ENCODE peak calls at places on chromosomes 7 and 10, in seven cellular contexts. F, X, N, Y, A, M and Q are unnamed samples.
A peak's percentile ranks its signal among the peaks of the same experiment; 100 is the strongest.

GRCh38 chr7:33940503-33940902 is 35.2 kb downstream of the BMPER start:
- DNase-seq in F (no peak), Y (no peak), M (no peak), X (no peak), A (no peak), N (no peak), Q (no peak)

GRCh38 chr10:5917305-5917704 is 27.3 kb downstream of the FBH1 start:
- DNase-seq in F (no peak), M (no peak), N (no peak), Y (no peak), X (no peak), A (no peak), Q (no peak)

GRCh38 chr10:99906470-99906869 is 103.3 kb downstream of the DNMBP start:
- DNase-seq in A (no peak), Y (peak; percentile 47), X (no peak), M (peak; percentile 90), F (no peak), N (no peak), Q (no peak)

GRCh38 chr7:135753616-135754413 is 5.2 kb upstream of the FAM180A start:
- DNase-seq in M (no peak), A (no peak), F (peak; percentile 53), X (peak; percentile 52), N (no peak), Y (no peak), Q (no peak)

GRCh38 chr7:43303740-43304241 is 191.3 kb downstream of the HECW1 start:
- DNase-seq in N (no peak), Y (peak; percentile 3), M (peak; percentile 12), F (no peak), X (no peak), A (no peak), Q (no peak)

GRCh38 chr10:119654540-119654939 is 3.4 kb downstream of the BAG3 start:
- DNase-seq in Y (no peak), N (no peak), A (no peak), M (no peak), F (no peak), X (no peak), Q (peak; percentile 27)

GRCh38 chr7:138023618-138024333 is 21.9 kb upstream of the CREB3L2 start:
- DNase-seq in F (no peak), X (no peak), Y (no peak), A (no peak), M (no peak), N (peak; percentile 61), Q (no peak)

GRCh38 chr7:128121731-128122576 is 90.7 kb upstream of the LRRC4 start:
- DNase-seq in X (no peak), Y (no peak), A (no peak), M (no peak), N (no peak), F (no peak), Q (no peak)

GRCh38 chr7:120857558-120858298 is at the start of gene TSPAN12:
- DNase-seq in Y (peak; percentile 86), X (peak; percentile 77), A (peak; percentile 91), F (no peak), N (no peak), M (peak; percentile 73), Q (peak; percentile 39)

DNA sequence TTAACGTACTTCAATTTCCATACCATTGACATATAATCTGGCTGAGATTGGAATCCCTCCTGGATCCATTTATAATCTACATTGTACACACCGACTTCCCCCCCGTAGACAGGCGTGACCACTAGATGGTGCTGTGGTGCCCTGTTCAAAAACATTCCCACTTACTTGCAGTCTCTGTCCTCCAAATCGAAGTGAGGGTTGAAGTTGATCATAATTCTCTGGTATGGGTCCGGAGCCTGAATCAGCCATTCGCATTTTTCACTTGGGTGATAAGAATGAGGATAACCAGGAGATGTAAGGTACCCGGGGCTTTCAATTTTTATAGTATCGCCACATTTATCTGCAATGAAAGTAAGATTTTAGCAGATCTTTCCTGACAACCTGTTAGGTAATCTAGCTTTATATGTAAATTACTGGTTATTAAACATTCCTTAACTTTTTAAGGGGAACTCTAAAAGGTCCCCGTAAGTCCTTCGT is 3.9 kb downstream of the NRP1 start:
- DNase-seq in X (peak; percentile 50), N (peak; percentile 13), M (peak; percentile 64), A (peak; percentile 80), Y (peak; percentile 71), F (no peak), Q (peak; percentile 73)
- TF ChIP-seq YY1 in X (no peak), N (peak; percentile 37), M (no peak), A (no peak), Y (no peak), F (no peak), Q (no peak)

GRCh38 chr7:51645298-51645697 is 328.7 kb upstream of the COBL start:
- DNase-seq in N (no peak), A (no peak), Y (no peak), X (peak; percentile 66), M (no peak), F (peak; percentile 23), Q (no peak)

GRCh38 chr7:51640851-51641250 is 324.2 kb upstream of the COBL start:
- DNase-seq in Y (no peak), A (no peak), N (no peak), F (no peak), X (no peak), M (no peak), Q (no peak)

GRCh38 chr7:51647486-51647885 is 330.9 kb upstream of the COBL start:
- DNase-seq in F (no peak), X (no peak), Y (no peak), M (no peak), A (no peak), N (no peak), Q (no peak)

GRCh38 chr7:51645707-51646298 is 329.2 kb upstream of the COBL start:
- DNase-seq in A (no peak), Y (no peak), F (no peak), M (no peak), X (no peak), N (no peak), Q (no peak)

DNA sequence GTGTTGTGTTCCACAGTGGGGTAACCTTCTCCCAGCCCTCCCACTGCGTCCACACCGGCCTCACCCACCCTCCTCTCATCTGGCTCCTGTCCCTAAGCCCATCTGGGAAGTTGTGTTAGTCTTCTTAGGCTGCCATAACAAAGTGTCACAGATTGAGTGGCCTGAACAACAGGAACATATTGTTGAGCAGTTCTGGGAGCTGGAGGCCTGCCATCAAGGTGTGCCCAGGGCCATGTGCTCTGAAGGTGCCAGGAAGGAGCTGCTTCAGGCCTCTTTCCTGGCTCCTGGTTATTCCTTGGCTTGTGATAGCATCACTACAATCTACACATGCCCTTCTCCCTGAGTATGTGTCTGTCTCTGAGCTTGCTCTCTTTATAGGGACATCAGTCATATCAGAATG is 327.6 kb upstream of the COBL start:
- DNase-seq in F (no peak), X (no peak), Y (no peak), M (no peak), A (no peak), N (no peak), Q (no peak)
- TF ChIP-seq YY1 in F (no peak), X (no peak), Y (no peak), M (no peak), A (no peak), N (no peak), Q (no peak)

GRCh38 chr7:18558503-18558902 is 63.0 kb downstream of the HDAC9 start:
- DNase-seq in X (no peak), Y (no peak), A (no peak), M (no peak), F (no peak), N (no peak), Q (no peak)
- TF ChIP-seq YY1 in X (no peak), Y (no peak), A (no peak), M (no peak), F (no peak), N (no peak), Q (no peak)

GRCh38 chr7:2544541-2545188 is 10.7 kb downstream of the BRAT1 start:
- DNase-seq in N (no peak), Y (no peak), A (peak; percentile 49), M (no peak), X (no peak), F (no peak), Q (no peak)
- TF ChIP-seq YY1 in N (no peak), Y (no peak), A (no peak), M (no peak), X (no peak), F (no peak), Q (no peak)

DNA sequence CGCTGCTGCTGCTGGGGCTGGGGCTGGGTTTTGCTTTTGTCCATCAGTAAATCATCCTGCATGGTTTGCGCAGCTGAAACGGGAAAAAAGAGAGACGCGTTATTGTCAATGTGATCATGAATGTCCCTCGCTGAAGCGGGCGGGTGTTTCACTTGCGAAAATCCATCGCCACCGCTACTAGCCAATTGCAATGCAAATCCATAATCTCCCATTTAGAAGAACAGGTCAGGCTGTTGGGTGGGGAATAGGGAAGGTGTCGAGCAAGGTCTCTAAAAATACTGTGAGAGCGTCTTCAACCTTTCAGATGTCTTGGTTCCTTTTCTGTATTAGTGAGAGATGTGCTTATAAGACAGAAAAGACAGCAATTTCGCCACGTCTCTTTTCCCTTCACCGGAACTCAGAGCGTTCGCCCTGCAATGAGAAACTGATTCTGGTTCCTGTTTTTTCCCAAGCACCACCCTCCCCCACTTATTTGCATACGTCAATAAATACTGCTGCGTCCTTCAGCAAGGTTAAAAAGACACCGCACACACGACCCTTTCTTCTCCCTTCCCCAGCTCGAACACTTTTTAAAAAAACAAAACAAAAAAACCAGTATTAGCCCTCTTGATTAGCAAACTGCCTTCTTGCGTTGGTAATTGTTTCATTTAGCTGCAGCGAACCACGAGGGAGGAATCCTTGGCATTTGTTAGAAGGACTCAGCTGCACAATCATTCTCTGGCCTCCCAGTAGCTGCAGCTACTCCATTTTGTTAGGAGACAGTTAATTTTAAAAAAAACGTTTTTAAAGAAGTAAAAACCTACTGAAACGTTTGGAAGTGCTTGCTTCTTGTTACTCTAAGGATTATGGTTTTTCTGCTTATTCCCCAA is 50.4 kb downstream of the CPEB3 start:
- DNase-seq in A (peak; percentile 76), N (peak; percentile 53), M (no peak), Y (peak; percentile 57), F (no peak), X (no peak), Q (peak; percentile 75)
- TF ChIP-seq YY1 in A (no peak), N (peak; percentile 14), M (no peak), Y (no peak), F (peak; percentile 68), X (no peak), Q (peak; percentile 46)

GRCh38 chr7:48962821-48963505 is 38.6 kb downstream of the CDC14C start:
- DNase-seq in F (no peak), M (no peak), X (peak; percentile 47), N (no peak), Y (no peak), A (no peak), Q (no peak)
- TF ChIP-seq YY1 in F (no peak), M (no peak), X (no peak), N (no peak), Y (no peak), A (no peak), Q (no peak)